ENCODE peak calls at places on chromosomes 13 and 19, in ten cellular contexts. One of them, this sample, is unnamed.

GRCh38 chr19:37304190-37304883 is 66.6 kb upstream of the ZNF527 start:
- DNase-seq in CD8-positive, alpha-beta T cell: no peak
- DNase-seq in BJ: no peak
- DNase-seq in NCI-H226: no peak
- DNase-seq in AG10803: no peak
- DNase-seq in activated CD4-positive, CD25-positive, alpha-beta regulatory T cell treated with anti-CD3 and anti-CD28 coated beads, Interleukin-2, amount 50 U/mL, for 72 hours: no peak
- DNase-seq in suprapubic skin: no peak
- DNase-seq in skeletal muscle cell: no peak
- DNase-seq in activated CD8-positive, alpha-beta memory T cell treated with anti-CD3 and anti-CD28 coated beads, Interleukin-2, amount 10 ng/mL, durations not matched to agents 7 days and 5 days: peak
- DNase-seq in AG08396: peak
- DNase-seq in this sample: peak

GRCh38 chr13:64369121-64369520 is 2861.0 kb downstream of the PCDH9 start:
- DNase-seq in CD8-positive, alpha-beta T cell: no peak
- DNase-seq in BJ: no peak
- DNase-seq in NCI-H226: peak
- DNase-seq in AG10803: no peak
- DNase-seq in activated CD4-positive, CD25-positive, alpha-beta regulatory T cell treated with anti-CD3 and anti-CD28 coated beads, Interleukin-2, amount 50 U/mL, for 72 hours: no peak
- DNase-seq in suprapubic skin: no peak
- DNase-seq in skeletal muscle cell: peak
- DNase-seq in activated CD8-positive, alpha-beta memory T cell treated with anti-CD3 and anti-CD28 coated beads, Interleukin-2, amount 10 ng/mL, durations not matched to agents 7 days and 5 days: no peak
- DNase-seq in AG08396: no peak
- DNase-seq in this sample: no peak

GRCh38 chr19:14381689-14382474 is 638 bp downstream of the ADGRE5 start:
- DNase-seq in CD8-positive, alpha-beta T cell: peak
- DNase-seq in BJ: peak
- DNase-seq in NCI-H226: no peak
- DNase-seq in AG10803: peak
- DNase-seq in activated CD4-positive, CD25-positive, alpha-beta regulatory T cell treated with anti-CD3 and anti-CD28 coated beads, Interleukin-2, amount 50 U/mL, for 72 hours: peak
- DNase-seq in suprapubic skin: peak
- DNase-seq in skeletal muscle cell: no peak
- DNase-seq in activated CD8-positive, alpha-beta memory T cell treated with anti-CD3 and anti-CD28 coated beads, Interleukin-2, amount 10 ng/mL, durations not matched to agents 7 days and 5 days: peak
- DNase-seq in AG08396: peak
- DNase-seq in this sample: no peak

GRCh38 chr19:51365211-51366049 is 758 bp downstream of the ETFB start:
- DNase-seq in CD8-positive, alpha-beta T cell: no peak
- DNase-seq in BJ: no peak
- DNase-seq in NCI-H226: no peak
- DNase-seq in AG10803: peak
- DNase-seq in activated CD4-positive, CD25-positive, alpha-beta regulatory T cell treated with anti-CD3 and anti-CD28 coated beads, Interleukin-2, amount 50 U/mL, for 72 hours: no peak
- DNase-seq in suprapubic skin: no peak
- DNase-seq in skeletal muscle cell: no peak
- DNase-seq in activated CD8-positive, alpha-beta memory T cell treated with anti-CD3 and anti-CD28 coated beads, Interleukin-2, amount 10 ng/mL, durations not matched to agents 7 days and 5 days: peak
- DNase-seq in AG08396: no peak
- DNase-seq in this sample: no peak

GRCh38 chr19:3105641-3106508 is 11.7 kb downstream of the GNA11 start:
- DNase-seq in CD8-positive, alpha-beta T cell: no peak
- DNase-seq in BJ: no peak
- DNase-seq in NCI-H226: no peak
- DNase-seq in AG10803: no peak
- DNase-seq in activated CD4-positive, CD25-positive, alpha-beta regulatory T cell treated with anti-CD3 and anti-CD28 coated beads, Interleukin-2, amount 50 U/mL, for 72 hours: no peak
- DNase-seq in suprapubic skin: peak
- DNase-seq in skeletal muscle cell: no peak
- DNase-seq in activated CD8-positive, alpha-beta memory T cell treated with anti-CD3 and anti-CD28 coated beads, Interleukin-2, amount 10 ng/mL, durations not matched to agents 7 days and 5 days: no peak
- DNase-seq in AG08396: no peak
- DNase-seq in this sample: peak

GRCh38 chr19:778910-779653 is 18.2 kb upstream of the PTBP1 start:
- DNase-seq in CD8-positive, alpha-beta T cell: no peak
- DNase-seq in BJ: peak
- DNase-seq in NCI-H226: peak
- DNase-seq in AG10803: peak
- DNase-seq in activated CD4-positive, CD25-positive, alpha-beta regulatory T cell treated with anti-CD3 and anti-CD28 coated beads, Interleukin-2, amount 50 U/mL, for 72 hours: no peak
- DNase-seq in suprapubic skin: peak
- DNase-seq in skeletal muscle cell: peak
- DNase-seq in activated CD8-positive, alpha-beta memory T cell treated with anti-CD3 and anti-CD28 coated beads, Interleukin-2, amount 10 ng/mL, durations not matched to agents 7 days and 5 days: no peak
- DNase-seq in AG08396: peak
- DNase-seq in this sample: peak

GRCh38 chr13:76600086-76600485 is 286.1 kb downstream of the KCTD12 start:
- DNase-seq in CD8-positive, alpha-beta T cell: no peak
- DNase-seq in BJ: no peak
- DNase-seq in NCI-H226: no peak
- DNase-seq in AG10803: no peak
- DNase-seq in activated CD4-positive, CD25-positive, alpha-beta regulatory T cell treated with anti-CD3 and anti-CD28 coated beads, Interleukin-2, amount 50 U/mL, for 72 hours: no peak
- DNase-seq in suprapubic skin: no peak
- DNase-seq in skeletal muscle cell: no peak
- DNase-seq in activated CD8-positive, alpha-beta memory T cell treated with anti-CD3 and anti-CD28 coated beads, Interleukin-2, amount 10 ng/mL, durations not matched to agents 7 days and 5 days: no peak
- DNase-seq in AG08396: no peak
- DNase-seq in this sample: no peak

GRCh38 chr19:17555480-17555928 is at the start of gene COLGALT1:
- DNase-seq in CD8-positive, alpha-beta T cell: peak
- DNase-seq in BJ: peak
- DNase-seq in NCI-H226: peak
- DNase-seq in AG10803: peak
- DNase-seq in activated CD4-positive, CD25-positive, alpha-beta regulatory T cell treated with anti-CD3 and anti-CD28 coated beads, Interleukin-2, amount 50 U/mL, for 72 hours: peak
- DNase-seq in suprapubic skin: peak
- DNase-seq in skeletal muscle cell: peak
- DNase-seq in activated CD8-positive, alpha-beta memory T cell treated with anti-CD3 and anti-CD28 coated beads, Interleukin-2, amount 10 ng/mL, durations not matched to agents 7 days and 5 days: peak
- DNase-seq in AG08396: peak
- DNase-seq in this sample: peak

GRCh38 chr19:35845215-35846037 is 6.9 kb downstream of the NPHS1 start:
- DNase-seq in CD8-positive, alpha-beta T cell: no peak
- DNase-seq in BJ: no peak
- DNase-seq in NCI-H226: peak
- DNase-seq in AG10803: no peak
- DNase-seq in activated CD4-positive, CD25-positive, alpha-beta regulatory T cell treated with anti-CD3 and anti-CD28 coated beads, Interleukin-2, amount 50 U/mL, for 72 hours: no peak
- DNase-seq in suprapubic skin: no peak
- DNase-seq in skeletal muscle cell: no peak
- DNase-seq in activated CD8-positive, alpha-beta memory T cell treated with anti-CD3 and anti-CD28 coated beads, Interleukin-2, amount 10 ng/mL, durations not matched to agents 7 days and 5 days: no peak
- DNase-seq in AG08396: no peak
- DNase-seq in this sample: no peak

This sample was measured in aorta.